ENCODE peak calls at places on chromosomes 3 and 15, in eight cellular contexts. S is activated B cell treated with CpG ODN at 0.5 μM for 24 hours, O is NCI-H748 treated with DMSO at 0.1 percent for 48 hours, I is tibial artery, X is neural crest cell, L is HCT116, W is HFF-Myc, P is GM10248. Q is an unnamed sample.

GRCh38 chr3:123660900-123661299 is 76.0 kb upstream of the HACD2 start:
- DNase-seq in S (no peak), W (peak), X (no peak), L (no peak), P (no peak), O (no peak), I (peak), Q (no peak)

GRCh38 chr3:113747719-113748046 is 848 bp downstream of the ATP6V1A start:
- DNase-seq in W (no peak), P (peak), X (no peak), L (no peak), S (no peak), O (no peak), I (no peak), Q (no peak)

GRCh38 chr15:63870403-63871209 is 36.9 kb upstream of the HERC1 start:
- DNase-seq in L (no peak), X (no peak), S (no peak), P (no peak), O (no peak), I (no peak), W (peak), Q (no peak)

GRCh38 chr3:52052831-52053306 is 3.5 kb downstream of the DUSP7 start:
- DNase-seq in I (peak), L (no peak), P (peak), O (no peak), S (peak), X (peak), W (no peak), Q (no peak)

GRCh38 chr3:3778641-3779270 is 20.5 kb upstream of the LRRN1 start:
- DNase-seq in S (no peak), L (no peak), I (no peak), O (no peak), X (no peak), P (no peak), W (no peak), Q (no peak)

GRCh38 chr15:76006136-76006778 is 6.0 kb downstream of the NRG4 start:
- DNase-seq in L (no peak), O (no peak), I (peak), W (no peak), X (no peak), P (no peak), S (no peak), Q (no peak)

GRCh38 chr3:183857863-183858262 is 26.8 kb downstream of the PARL start:
- DNase-seq in W (no peak), O (no peak), P (no peak), X (no peak), S (no peak), L (no peak), I (no peak), Q (no peak)

GRCh38 chr3:72177075-72178050 is 392.4 kb upstream of the PROK2 start:
- DNase-seq in S (peak), X (no peak), O (no peak), P (peak), W (no peak), L (no peak), I (peak), Q (no peak)

GRCh38 chr3:42525736-42526345 is 23.4 kb downstream of the VIPR1 start:
- DNase-seq in S (no peak), X (no peak), L (no peak), P (no peak), I (no peak), W (no peak), O (no peak), Q (no peak)

GRCh38 chr15:52010633-52011595 is 8.1 kb upstream of the MAPK6 start:
- DNase-seq in I (no peak), X (no peak), P (no peak), L (peak), O (no peak), S (no peak), W (no peak), Q (no peak)

GRCh38 chr15:35910227-35910626 is 364.3 kb upstream of the DPH6 start:
- DNase-seq in L (no peak), X (no peak), O (no peak), P (no peak), I (no peak), W (no peak), S (no peak), Q (no peak)

GRCh38 chr3:186875708-186876107 is 33.2 kb downstream of the ADIPOQ start:
- DNase-seq in W (no peak), P (no peak), X (no peak), S (no peak), O (no peak), I (no peak), L (no peak), Q (no peak)

GRCh38 chr3:185361920-185362319 is 1.0 kb upstream of the MAP3K13 start:
- DNase-seq in O (no peak), X (no peak), W (no peak), I (no peak), P (no peak), S (no peak), L (no peak), Q (no peak)

GRCh38 chr3:122800838-122801237 is 6.0 kb downstream of the SLC49A4 start:
- DNase-seq in S (no peak), X (no peak), O (no peak), L (no peak), P (no peak), W (no peak), I (no peak), Q (no peak)

GRCh38 chr15:93028632-93029612 is 60.1 kb downstream of the RGMA start:
- DNase-seq in I (peak), S (peak), P (peak), O (no peak), L (no peak), W (no peak), X (no peak), Q (peak)

GRCh38 chr3:159191454-159191853 is 389.6 kb downstream of the MFSD1 start:
- DNase-seq in L (peak), P (no peak), I (no peak), O (no peak), S (no peak), W (no peak), X (no peak), Q (no peak)

GRCh38 chr3:3734881-3735280 is 64.3 kb upstream of the LRRN1 start:
- DNase-seq in O (no peak), P (no peak), W (no peak), X (no peak), I (no peak), S (no peak), L (no peak), Q (no peak)

GRCh38 chr3:56792201-56792600 is 9.5 kb downstream of the ARHGEF3 start:
- DNase-seq in L (no peak), W (no peak), X (no peak), P (no peak), O (no peak), S (no peak), I (no peak), Q (no peak)

GRCh38 chr3:142495103-142495502 is 47.3 kb upstream of the XRN1 start:
- DNase-seq in W (no peak), O (no peak), I (no peak), X (no peak), S (no peak), P (no peak), L (no peak), Q (no peak)

GRCh38 chr15:75131269-75131643 is 70.4 kb upstream of the C15orf39 start:
- DNase-seq in S (no peak), X (no peak), P (no peak), W (no peak), O (no peak), L (no peak), I (no peak), Q (no peak)

GRCh38 chr3:53195066-53195450 is 34.0 kb downstream of the PRKCD start:
- DNase-seq in L (no peak), O (no peak), X (no peak), P (no peak), S (no peak), W (no peak), I (no peak), Q (no peak)

GRCh38 chr3:123758081-123758564 is 126.0 kb downstream of the MYLK start:
- DNase-seq in O (peak), P (no peak), L (no peak), W (no peak), S (no peak), X (no peak), I (no peak), Q (no peak)

GRCh38 chr15:62739082-62739481 is 303.5 kb upstream of the TPM1 start:
- DNase-seq in L (peak), X (no peak), S (no peak), I (no peak), P (no peak), W (no peak), O (no peak), Q (no peak)

GRCh38 chr3:18208856-18209255 is 216.3 kb downstream of the SATB1 start:
- DNase-seq in S (no peak), X (no peak), O (no peak), P (no peak), I (no peak), W (no peak), L (no peak), Q (no peak)

GRCh38 chr3:124559650-124560405 is 170.4 kb upstream of the UMPS start:
- DNase-seq in S (no peak), I (peak), P (peak), W (peak), L (peak), X (peak), O (peak), Q (peak)

GRCh38 chr3:152586974-152587373 is 248.0 kb upstream of the P2RY1 start:
- DNase-seq in L (no peak), P (no peak), I (no peak), X (no peak), W (no peak), S (no peak), O (no peak), Q (no peak)

GRCh38 chr15:31104048-31104447 is 2.5 kb upstream of the TRPM1 start:
- DNase-seq in L (no peak), O (no peak), I (no peak), S (no peak), P (no peak), X (no peak), W (no peak), Q (peak)

GRCh38 chr15:61195116-61196002 is 33.7 kb downstream of the RORA start:
- DNase-seq in S (no peak), I (no peak), P (peak), L (peak), O (no peak), W (peak), X (peak), Q (no peak)

GRCh38 chr3:98329392-98330124 is 24.1 kb upstream of the OR5K4 start:
- DNase-seq in S (no peak), O (no peak), P (peak), I (no peak), X (peak), W (peak), L (peak), Q (no peak)

GRCh38 chr15:59315914-59316428 is 56.7 kb downstream of the MYO1E start:
- DNase-seq in W (no peak), S (no peak), X (no peak), L (no peak), O (no peak), P (no peak), I (no peak), Q (no peak)

GRCh38 chr3:149223461-149223820 is 1.8 kb upstream of the CP start:
- DNase-seq in O (no peak), I (no peak), P (no peak), L (no peak), W (no peak), S (no peak), X (no peak), Q (no peak)

GRCh38 chr3:24360946-24361345 is 133.7 kb downstream of the THRB start:
- DNase-seq in I (no peak), L (no peak), O (no peak), W (no peak), X (no peak), S (no peak), P (no peak), Q (no peak)

GRCh38 chr3:195558602-195559001 is 15.5 kb upstream of the PPP1R2 start:
- DNase-seq in I (no peak), O (peak), P (peak), W (peak), L (peak), S (no peak), X (no peak), Q (no peak)

GRCh38 chr3:130963878-130964277 is 62.7 kb downstream of the ASTE1 start:
- DNase-seq in S (no peak), P (no peak), W (peak), L (peak), I (no peak), O (no peak), X (no peak), Q (no peak)

GRCh38 chr3:126314305-126315082 is 42.7 kb downstream of the KLF15 start:
- DNase-seq in S (no peak), W (no peak), X (no peak), I (peak), L (no peak), P (no peak), O (no peak), Q (peak)

GRCh38 chr3:152657002-152657400 is 177.9 kb upstream of the P2RY1 start:
- DNase-seq in X (no peak), L (no peak), W (no peak), O (no peak), S (no peak), P (no peak), I (no peak), Q (no peak)

Q was measured in type B pancreatic cell.